ENCODE peak calls at places on chromosomes 16 and 17, in seven cellular contexts. M is stomach, K is PC-9, B is kidney epithelial cell, Q is aorta, O is esophagus squamous epithelium, S is ascending aorta. P is an unnamed sample. For H3K27me3, the result is how much of the 10 kb centered on the place peaks cover.

GRCh38 chr17:794876-795275 is 12.7 kb downstream of the MRM3 start:
- DNase-seq in B (no peak), S (no peak), O (no peak), M (peak), K (peak), Q (peak), P (peak)

GRCh38 chr17:83152745-83153611 is 73.6 kb downstream of the METRNL start:
- DNase-seq in O (no peak), B (no peak), S (no peak), K (no peak), M (no peak), Q (peak), P (no peak)

GRCh38 chr17:68305132-68305531 is 13.8 kb downstream of the ARSG start:
- DNase-seq in Q (no peak), K (no peak), O (no peak), S (no peak), M (no peak), B (no peak), P (no peak)

GRCh38 chr17:330993-331701 is 21.5 kb downstream of the RPH3AL start:
- DNase-seq in Q (peak), O (no peak), M (no peak), K (no peak), B (no peak), S (no peak), P (peak)

GRCh38 chr17:55990332-55991006 is 162.8 kb upstream of the ANKFN1 start:
- DNase-seq in M (no peak), S (no peak), B (no peak), Q (no peak), O (no peak), K (no peak), P (no peak)

GRCh38 chr17:50093807-50094206 is 1.3 kb upstream of the PDK2 start:
- DNase-seq in O (no peak), B (no peak), M (no peak), S (no peak), K (no peak), Q (no peak), P (no peak)

GRCh38 chr16:53090591-53091507 is 36.1 kb downstream of the CHD9 start:
- DNase-seq in B (no peak), Q (peak), O (peak), M (peak), K (no peak), S (peak), P (peak)

GRCh38 chr17:4708436-4708835 is 2.0 kb upstream of the ARRB2 start:
- DNase-seq in Q (peak), B (no peak), O (no peak), K (no peak), S (no peak), M (no peak), P (no peak)

GRCh38 chr17:74089869-74090464 is 113.5 kb upstream of the RPL38 start:
- DNase-seq in Q (no peak), K (peak), O (no peak), B (no peak), M (peak), S (no peak), P (peak)

GRCh38 chr17:66309793-66310192 is 7.4 kb downstream of the PRKCA start:
- DNase-seq in S (no peak), B (no peak), Q (no peak), K (no peak), O (no peak), M (no peak), P (no peak)

GRCh38 chr16:89090182-89090630 is 3.4 kb upstream of the ACSF3 start:
- DNase-seq in B (no peak), K (no peak), Q (no peak), O (no peak), M (peak), S (no peak), P (no peak)

GRCh38 chr17:12388206-12388605 is 277.5 kb upstream of the MYOCD start:
- DNase-seq in B (no peak), S (no peak), Q (no peak), K (no peak), O (no peak), M (no peak), P (no peak)

GRCh38 chr17:64779344-64780095 is 117.4 kb upstream of the SMURF2 start:
- DNase-seq in Q (peak), S (no peak), O (no peak), K (no peak), M (no peak), B (no peak), P (peak)

GRCh38 chr17:45438931-45439610 is 6.4 kb upstream of the ARHGAP27 start:
- DNase-seq in S (no peak), M (no peak), K (no peak), B (no peak), Q (peak), O (no peak), P (peak)

GRCh38 chr17:73101031-73101430 is 8.5 kb upstream of the SLC39A11 start:
- DNase-seq in Q (no peak), B (no peak), O (no peak), M (peak), K (no peak), S (no peak), P (no peak)

GRCh38 chr17:15490634-15491261 is 23.3 kb upstream of the CDRT4 start:
- DNase-seq in K (no peak), S (no peak), B (no peak), Q (peak), O (no peak), M (no peak), P (no peak)

GRCh38 chr17:37507108-37507507 is 17.4 kb downstream of the DUSP14 start:
- DNase-seq in B (no peak), S (no peak), O (no peak), M (no peak), K (no peak), Q (no peak), P (no peak)

GRCh38 chr16:48408688-48409087 is 23.5 kb upstream of the SIAH1 start:
- DNase-seq in Q (no peak), S (peak), B (no peak), O (no peak), K (no peak), M (peak), P (no peak)

GRCh38 chr16:16064874-16065384 is 115.5 kb downstream of the ABCC1 start:
- DNase-seq in O (no peak), B (no peak), M (no peak), S (no peak), K (no peak), Q (no peak), P (no peak)

GRCh38 chr17:45432405-45433113 is at the start of gene ARHGAP27:
- DNase-seq in M (peak), K (peak), Q (peak), O (no peak), B (no peak), S (no peak), P (peak)

GRCh38 chr16:59478806-59479205 is 744.7 kb upstream of the GOT2 start:
- DNase-seq in O (no peak), Q (no peak), M (no peak), K (no peak), B (no peak), S (no peak), P (no peak)

GRCh38 chr16:17970816-17971291 is 365.7 kb downstream of the NPIPA8 start:
- DNase-seq in K (no peak), S (no peak), O (no peak), Q (no peak), M (no peak), B (no peak), P (no peak)

GRCh38 chr17:2302740-2303277 is 776 bp downstream of the SMG6 start:
- DNase-seq in O (no peak), M (no peak), K (no peak), S (no peak), Q (no peak), B (no peak), P (no peak)

GRCh38 chr16:14131774-14132695 is 60.9 kb downstream of the MRTFB start:
- DNase-seq in K (no peak), O (no peak), B (no peak), M (no peak), S (no peak), Q (no peak), P (no peak)

GRCh38 chr17:52696362-52696761 is 537.8 kb upstream of the CA10 start:
- DNase-seq in Q (no peak), B (no peak), S (no peak), M (no peak), O (no peak), K (no peak), P (no peak)

GRCh38 chr16:23999663-24000062 is 163.9 kb downstream of the PRKCB start:
- DNase-seq in O (no peak), S (no peak), K (no peak), M (no peak), Q (no peak), B (no peak), P (no peak)

GRCh38 chr16:15966420-15967222 is 17.2 kb downstream of the ABCC1 start:
- DNase-seq in S (no peak), Q (no peak), B (peak), M (no peak), K (peak), O (no peak), P (no peak)

GRCh38 chr17:68526548-68526947 is 14.3 kb downstream of the PRKAR1A start:
- DNase-seq in S (no peak), Q (no peak), K (no peak), B (no peak), M (no peak), O (no peak), P (no peak)

GRCh38 chr17:4043862-4044261 is 79.6 kb upstream of the ATP2A3 start:
- DNase-seq in Q (no peak), M (peak), O (no peak), K (no peak), B (no peak), S (no peak), P (no peak)

GRCh38 chr17:27756467-27757371 is 43.6 kb downstream of the NOS2 start:
- DNase-seq in S (no peak), K (no peak), B (no peak), M (peak), Q (no peak), O (no peak), P (peak)

GRCh38 chr17:1904273-1905052 is 74.7 kb downstream of the RPA1 start:
- DNase-seq in S (no peak), O (no peak), M (no peak), Q (no peak), B (no peak), K (no peak), P (no peak)

GRCh38 chr17:56679148-56679766 is 85.8 kb downstream of the NOG start:
- DNase-seq in S (no peak), O (no peak), M (no peak), K (no peak), B (no peak), Q (no peak), P (no peak)

GRCh38 chr16:10984509-10984908 is 40.1 kb downstream of the CLEC16A start:
- DNase-seq in B (no peak), K (no peak), Q (no peak), O (no peak), S (no peak), M (no peak), P (no peak)

GRCh38 chr17:2705888-2706795 is 5.4 kb downstream of the CLUH start:
- DNase-seq in O (no peak), M (no peak), K (no peak), B (no peak), Q (peak), S (no peak), P (peak)

GRCh38 chr16:3115011-3115410 is 2.6 kb downstream of the ZNF205 start:
- DNase-seq in O (no peak), M (no peak), S (no peak), K (no peak), B (no peak), Q (no peak), P (no peak)

GRCh38 chr17:63436523-63437110 is 9.5 kb downstream of the CYB561 start:
- DNase-seq in B (no peak), O (no peak), Q (peak), S (no peak), K (no peak), M (peak), P (no peak)

DNA sequence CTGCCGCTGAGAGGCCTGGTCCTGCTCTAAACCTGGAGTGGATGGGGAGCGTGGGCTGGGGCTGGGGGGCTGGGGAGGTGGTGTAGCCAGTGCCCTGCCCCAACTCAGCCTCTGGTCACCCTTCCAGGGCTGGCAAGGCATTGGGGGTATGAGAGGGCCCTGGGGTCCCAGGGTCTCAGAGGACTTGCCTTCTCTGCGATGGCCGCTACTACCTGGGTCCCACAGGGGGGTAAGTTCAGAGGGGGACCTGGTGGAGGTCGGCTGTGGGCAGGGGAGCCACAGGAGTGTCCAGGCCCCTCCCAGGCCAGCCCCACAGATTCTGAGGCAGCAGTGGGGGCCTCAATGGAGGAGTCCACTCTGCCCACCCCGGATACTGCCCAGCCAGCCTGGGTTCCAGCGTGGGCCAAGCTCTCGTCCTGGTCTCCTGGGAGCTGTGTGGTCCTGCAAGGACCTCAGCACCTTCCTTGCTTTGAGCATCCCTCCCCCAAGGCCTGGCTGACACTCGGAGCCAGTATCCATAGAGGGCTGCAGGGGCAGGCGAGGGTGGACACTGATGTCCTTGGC is 20.5 kb downstream of the JPH3 start:
- DNase-seq in S (no peak), O (no peak), B (no peak), Q (no peak), K (no peak), M (no peak), P (no peak)
- H3K27me3 ChIP-seq in S (under half), O (under half), B (under half), Q (under half), K (half or more), M (under half), P (under half)

GRCh38 chr17:31390748-31391495 is 553 bp upstream of the RAB11FIP4 start:
- DNase-seq in O (no peak), S (no peak), K (no peak), M (peak), Q (peak), B (no peak), P (no peak)
- H3K27me3 ChIP-seq in O (under half), S (under half), K (under half), M (under half), Q (under half), B (under half), P (half or more)

GRCh38 chr16:86800914-86801313 is 222.6 kb downstream of the FOXL1 start:
- DNase-seq in Q (no peak), K (no peak), B (no peak), M (no peak), O (no peak), S (no peak), P (no peak)
- H3K27me3 ChIP-seq in Q (under half), K (half or more), B (under half), M (under half), O (under half), S (under half), P (under half)

GRCh38 chr17:34556951-34557350 is 22.4 kb upstream of the TMEM132E start:
- DNase-seq in Q (no peak), K (no peak), O (no peak), S (no peak), B (no peak), M (no peak), P (no peak)
- H3K27me3 ChIP-seq in Q (under half), K (under half), O (under half), S (under half), B (under half), M (under half), P (under half)

DNA sequence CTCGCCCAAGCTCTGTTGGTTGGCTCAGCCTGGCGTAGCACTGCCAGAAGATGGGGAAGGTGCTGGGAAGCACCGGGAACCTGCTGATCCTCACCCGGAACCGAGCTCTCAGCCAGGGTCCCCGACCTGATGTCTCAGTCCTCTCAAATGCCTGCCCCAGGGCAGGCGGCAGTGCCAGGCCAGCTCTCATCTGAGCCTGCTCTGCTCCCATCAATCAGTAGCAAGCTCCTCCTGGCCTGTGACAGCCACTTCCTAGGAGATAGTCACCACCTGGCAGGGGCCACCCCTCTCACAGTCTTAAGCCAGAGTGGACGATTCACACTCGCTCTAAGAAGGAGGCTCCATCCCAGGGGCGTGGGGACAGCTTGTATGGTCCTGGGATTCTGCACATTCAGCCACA is 62.0 kb downstream of the ENGASE start:
- DNase-seq in O (no peak), B (no peak), Q (no peak), M (no peak), K (no peak), S (no peak), P (no peak)
- H3K27me3 ChIP-seq in O (under half), B (half or more), Q (under half), M (under half), K (half or more), S (under half), P (under half)

GRCh38 chr17:35496470-35497290 is 40.8 kb downstream of the SLFN12L start:
- DNase-seq in Q (no peak), O (no peak), S (no peak), M (no peak), K (no peak), B (no peak), P (no peak)
- H3K27me3 ChIP-seq in Q (under half), O (under half), S (under half), M (under half), K (half or more), B (half or more), P (half or more)

DNA sequence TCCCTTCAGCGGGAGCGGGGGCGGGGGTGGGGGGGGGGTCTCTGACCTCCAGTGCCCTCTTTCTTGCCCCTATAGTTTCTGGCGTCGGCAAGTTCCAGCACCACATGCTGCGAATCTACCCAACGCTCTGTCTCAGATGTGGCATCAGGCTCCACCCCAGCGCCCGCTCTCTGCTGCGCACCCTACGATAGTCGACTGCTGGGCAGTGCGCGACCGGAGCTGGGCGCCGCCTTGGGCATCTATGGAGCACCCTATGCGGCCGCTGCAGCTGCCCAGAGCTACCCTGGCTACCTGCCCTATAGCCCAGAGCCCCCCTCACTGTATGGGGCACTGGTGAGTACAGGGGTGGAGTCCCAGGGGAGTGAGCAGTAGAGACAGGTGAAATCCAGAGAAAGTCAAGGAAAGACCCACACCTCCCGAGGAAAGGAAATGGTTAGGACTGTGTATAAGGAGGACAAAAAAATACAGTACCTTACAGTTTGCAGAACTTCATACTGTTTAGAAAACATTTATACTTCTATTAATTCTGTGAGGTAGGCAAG is 2.3 kb downstream of the IRX6 start:
- DNase-seq in S (no peak), Q (no peak), B (no peak), K (no peak), M (no peak), O (no peak), P (no peak)
- H3K27me3 ChIP-seq in S (under half), Q (under half), B (half or more), K (under half), M (under half), O (under half), P (half or more)